ENCODE peak calls at places on chromosomes 5 and 9, in ten cellular contexts. Y is HEK293T; R is naive thymus-derived CD8-positive, alpha-beta T cell; F is NCI-H1694 treated with DMSO at 0.1 percent for 48 hours; Q is hippocampal formation; E is G401; Z is PC-3; S is GM20000; L is sigmoid colon; C is GM12892. T is an unnamed sample.

GRCh38 chr5:176676361-176676824 is 29.1 kb downstream of the TSPAN17 start:
- DNase-seq in Y (no peak), R (no peak), F (no peak), Q (no peak), E (no peak), Z (peak; percentile 65), S (peak; percentile 69), L (no peak), C (no peak), T (no peak)

GRCh38 chr5:160657622-160658458 is 194.2 kb downstream of the ATP10B start:
- DNase-seq in Y (no peak), R (no peak), F (no peak), Q (no peak), E (no peak), Z (no peak), S (no peak), L (no peak), C (no peak), T (no peak)

GRCh38 chr5:128216860-128217531 is 133.4 kb downstream of the SLC12A2 start:
- DNase-seq in Y (no peak), R (no peak), F (no peak), Q (peak; percentile 28), E (peak; percentile 16), Z (peak; percentile 70), S (no peak), L (no peak), C (no peak), T (no peak)

GRCh38 chr5:108762660-108763059 is 15.0 kb downstream of the FER start:
- DNase-seq in Y (no peak), R (no peak), F (no peak), Q (no peak), E (no peak), Z (no peak), S (no peak), L (no peak), C (no peak), T (peak; percentile 29)

GRCh38 chr9:78972303-78973002 is 599.3 kb upstream of the TLE4 start:
- DNase-seq in Y (no peak), R (no peak), F (peak; percentile 0), Q (no peak), E (no peak), Z (no peak), S (no peak), L (no peak), C (no peak), T (no peak)

GRCh38 chr9:123003467-123003866 is 30.0 kb upstream of the GPR21 start:
- DNase-seq in Y (no peak), R (no peak), F (no peak), Q (no peak), E (no peak), Z (no peak), S (no peak), L (no peak), C (no peak), T (no peak)

GRCh38 chr9:8806150-8806549 is 1006.6 kb upstream of the DMAC1 start:
- DNase-seq in Y (no peak), R (no peak), F (no peak), Q (no peak), E (no peak), Z (no peak), S (no peak), L (no peak), C (no peak), T (no peak)

GRCh38 chr9:4195285-4195684 is 104.6 kb downstream of the GLIS3 start:
- DNase-seq in Y (no peak), R (no peak), F (no peak), Q (no peak), E (no peak), Z (no peak), S (no peak), L (no peak), C (no peak), T (no peak)

GRCh38 chr9:1709347-1709746 is 305.8 kb upstream of the SMARCA2 start:
- DNase-seq in Y (peak; percentile 4), R (no peak), F (no peak), Q (no peak), E (peak; percentile 13), Z (peak; percentile 38), S (peak; percentile 12), L (no peak), C (no peak), T (no peak)

GRCh38 chr9:97905228-97905627 is 17.1 kb downstream of the TRMO start:
- DNase-seq in Y (no peak), R (peak; percentile 62), F (no peak), Q (no peak), E (no peak), Z (no peak), S (no peak), L (no peak), C (no peak), T (no peak)

GRCh38 chr5:14286007-14286406 is 142.9 kb downstream of the TRIO start:
- DNase-seq in Y (no peak), R (no peak), F (no peak), Q (no peak), E (no peak), Z (no peak), S (no peak), L (no peak), C (no peak), T (no peak)

GRCh38 chr5:81782811-81783210 is 31.9 kb upstream of the SSBP2 start:
- DNase-seq in Y (no peak), R (no peak), F (no peak), Q (no peak), E (no peak), Z (no peak), S (no peak), L (no peak), C (no peak), T (no peak)

GRCh38 chr5:135505973-135506372 is 29.8 kb downstream of the NEUROG1 start:
- DNase-seq in Y (no peak), R (no peak), F (peak; percentile 14), Q (no peak), E (no peak), Z (peak; percentile 34), S (no peak), L (no peak), C (no peak), T (no peak)

GRCh38 chr9:8262625-8263622 is 463.3 kb upstream of the DMAC1 start:
- DNase-seq in Y (no peak), R (no peak), F (no peak), Q (no peak), E (peak; percentile 77), Z (no peak), S (no peak), L (no peak), C (no peak), T (no peak)

GRCh38 chr9:4933177-4933576 is 51.9 kb upstream of the JAK2 start:
- DNase-seq in Y (no peak), R (no peak), F (no peak), Q (no peak), E (no peak), Z (peak; percentile 96), S (no peak), L (no peak), C (no peak), T (no peak)

GRCh38 chr5:627840-628239 is 15.7 kb downstream of the CEP72 start:
- DNase-seq in Y (no peak), R (no peak), F (no peak), Q (no peak), E (no peak), Z (no peak), S (no peak), L (peak; percentile 32), C (no peak), T (no peak)

GRCh38 chr5:71948206-71948605 is 159.1 kb upstream of the MAP1B start:
- DNase-seq in Y (no peak), R (no peak), F (no peak), Q (no peak), E (no peak), Z (no peak), S (no peak), L (no peak), C (no peak), T (no peak)

GRCh38 chr5:35120745-35121144 is 73.0 kb upstream of the AGXT2 start:
- DNase-seq in Y (no peak), R (no peak), F (no peak), Q (no peak), E (no peak), Z (no peak), S (no peak), L (no peak), C (no peak), T (no peak)

T was measured in Ammon's horn.